ENCODE peak calls at places on chromosomes 7 and 10, in four cellular contexts. P is astrocyte of the cerebellum, E is breast epithelium, T is NT2/D1. K is an unnamed sample.

GRCh38 chr10:128744092-128744491 is 617.9 kb upstream of the MKI67 start:
- DNase-seq in P (no peak), E (no peak), T (peak; percentile 32), K (no peak)

GRCh38 chr7:24227603-24228359 is 56.2 kb upstream of the NPY start:
- DNase-seq in P (no peak), E (no peak), T (no peak), K (no peak)

GRCh38 chr10:517872-518475 is 171.5 kb downstream of the DIP2C start:
- DNase-seq in P (no peak), E (peak; percentile 46), T (no peak), K (no peak)

GRCh38 chr10:129759214-129760002 is 204.7 kb downstream of the EBF3 start:
- DNase-seq in P (no peak), E (no peak), T (no peak), K (no peak)

GRCh38 chr10:49598164-49598856 is 11.8 kb upstream of the SLC18A3 start:
- DNase-seq in P (no peak), E (no peak), T (no peak), K (no peak)

GRCh38 chr7:17436126-17436525 is 137.7 kb downstream of the AHR start:
- DNase-seq in P (no peak), E (no peak), T (no peak), K (no peak)

GRCh38 chr7:13055732-13056369 is 368.4 kb downstream of the ARL4A start:
- DNase-seq in P (no peak), E (no peak), T (no peak), K (no peak)

GRCh38 chr7:88401009-88401623 is 94.4 kb upstream of the STEAP4 start:
- DNase-seq in P (no peak), E (no peak), T (no peak), K (no peak)

GRCh38 chr10:74921744-74922143 is 95.3 kb downstream of the KAT6B start:
- DNase-seq in P (no peak), E (no peak), T (no peak), K (no peak)

GRCh38 chr10:74151879-74152722 is 1.1 kb downstream of the ADK start:
- DNase-seq in P (no peak), E (no peak), T (no peak), K (no peak)

GRCh38 chr7:129170373-129171021 is 17.9 kb upstream of the SMO start:
- DNase-seq in P (no peak), E (no peak), T (no peak), K (no peak)

GRCh38 chr7:129169705-129170319 is 18.6 kb upstream of the SMO start:
- DNase-seq in P (no peak), E (no peak), T (no peak), K (no peak)

GRCh38 chr7:129166745-129167144 is 21.7 kb upstream of the SMO start:
- DNase-seq in P (no peak), E (no peak), T (no peak), K (no peak)

GRCh38 chr7:129169171-129169643 is 19.2 kb upstream of the SMO start:
- DNase-seq in P (no peak), E (no peak), T (no peak), K (no peak)

DNA sequence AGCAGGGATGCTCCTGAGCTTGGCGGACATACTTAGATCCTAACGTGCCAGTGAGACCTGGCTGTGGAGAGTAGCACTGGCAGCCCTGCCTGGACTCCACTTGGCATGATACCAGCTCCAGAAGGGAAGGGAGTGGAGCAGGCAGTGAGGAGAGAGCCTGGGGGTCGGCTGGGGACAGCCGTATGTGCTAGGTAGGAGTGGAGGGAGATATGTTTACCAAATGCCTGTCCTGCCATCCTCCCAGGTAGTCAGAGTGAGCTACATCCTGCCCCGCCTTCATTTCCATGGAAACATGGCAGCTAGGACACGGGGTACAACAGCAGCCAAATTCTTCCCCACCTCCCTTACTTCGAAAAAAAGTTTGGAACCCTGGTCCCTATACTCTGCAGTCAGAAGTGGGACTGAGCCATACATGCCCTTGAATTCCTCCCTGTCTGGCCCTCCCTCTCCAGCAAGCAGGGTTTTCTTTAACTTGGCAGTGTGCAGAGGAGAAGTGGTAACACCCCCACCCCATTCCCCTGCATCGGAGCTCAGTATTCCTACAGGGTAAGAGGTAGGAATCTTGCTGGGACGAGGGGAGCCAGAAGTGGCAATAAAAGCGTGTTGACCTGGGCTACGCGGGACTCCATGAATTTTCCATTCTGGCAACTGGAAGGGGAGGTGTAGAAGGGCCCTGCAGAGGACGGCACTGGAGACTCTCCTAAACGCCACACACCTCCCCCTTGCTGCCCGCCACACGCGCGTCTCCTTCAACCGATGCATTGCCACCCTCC is 20.0 kb upstream of the SMO start:
- DNase-seq in P (no peak), E (no peak), T (no peak), K (no peak)
- H3K4me3 ChIP-seq in P (no peak overlapping the region), E (peak overlapping the region; percentile 38), T (no peak overlapping the region), K (peak overlapping the region; percentile 49)

DNA sequence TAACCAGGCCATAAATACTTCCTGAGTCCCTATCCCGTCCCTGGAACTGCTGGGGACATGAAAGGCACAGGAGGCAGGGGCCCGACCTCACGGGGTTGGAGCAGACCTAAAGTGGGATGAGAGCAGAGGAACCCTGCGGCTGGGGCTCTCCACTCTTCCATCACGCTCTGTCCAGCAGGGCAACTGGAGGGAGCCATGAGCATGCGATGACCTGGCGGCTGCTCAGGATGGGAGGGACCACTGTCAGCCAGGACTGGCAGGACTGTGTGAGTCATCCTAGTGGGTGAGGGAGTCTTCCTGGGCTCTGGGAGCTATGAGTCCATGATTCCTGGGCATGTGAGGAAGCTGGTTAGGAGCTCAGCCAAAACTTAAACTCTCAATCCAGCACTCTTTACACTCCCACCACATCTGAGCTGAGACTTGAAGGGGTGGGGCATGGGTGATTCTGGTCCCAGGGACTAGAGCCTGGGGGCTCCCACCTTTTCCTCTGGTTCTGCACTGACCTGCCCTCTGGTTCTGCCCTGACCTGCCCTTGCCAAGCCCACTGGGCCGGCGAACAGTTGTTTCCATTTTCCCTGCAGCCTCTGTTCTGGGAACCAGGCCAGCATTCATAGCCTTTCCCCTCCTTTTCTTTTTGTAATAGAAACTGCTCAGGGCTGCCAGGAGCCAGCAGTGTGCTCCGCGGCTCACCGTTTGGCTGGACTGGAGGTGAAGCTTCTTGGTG is 47.1 kb downstream of the SYPL1 start:
- DNase-seq in P (peak; percentile 87), E (peak; percentile 91), T (no peak), K (peak; percentile 90)
- H3K4me3 ChIP-seq in P (peak overlapping the region; percentile 17), E (no peak overlapping the region), T (no peak overlapping the region), K (peak overlapping the region; percentile 30)

GRCh38 chr10:30436200-30436599 is 2.2 kb downstream of the MAP3K8 start:
- DNase-seq in P (no peak), E (no peak), T (peak; percentile 40), K (no peak)
- H3K4me3 ChIP-seq in P (peak overlapping the region; percentile 86), E (peak overlapping the region; percentile 75), T (peak overlapping the region; percentile 15), K (peak overlapping the region; percentile 0)

GRCh38 chr7:151078233-151079040 is 2.2 kb downstream of the FASTK start:
- DNase-seq in P (no peak), E (no peak), T (no peak), K (no peak)
- H3K4me3 ChIP-seq in P (no peak overlapping the region), E (no peak overlapping the region), T (no peak overlapping the region), K (no peak overlapping the region)

GRCh38 chr10:4568086-4568485 is 257.9 kb upstream of the AKR1E2 start:
- DNase-seq in P (no peak), E (no peak), T (no peak), K (no peak)
- H3K4me3 ChIP-seq in P (no peak overlapping the region), E (no peak overlapping the region), T (no peak overlapping the region), K (no peak overlapping the region)

GRCh38 chr7:14962778-14963177 is 60.2 kb upstream of the DGKB start:
- DNase-seq in P (no peak), E (no peak), T (no peak), K (no peak)
- H3K4me3 ChIP-seq in P (no peak overlapping the region), E (no peak overlapping the region), T (no peak overlapping the region), K (no peak overlapping the region)

DNA sequence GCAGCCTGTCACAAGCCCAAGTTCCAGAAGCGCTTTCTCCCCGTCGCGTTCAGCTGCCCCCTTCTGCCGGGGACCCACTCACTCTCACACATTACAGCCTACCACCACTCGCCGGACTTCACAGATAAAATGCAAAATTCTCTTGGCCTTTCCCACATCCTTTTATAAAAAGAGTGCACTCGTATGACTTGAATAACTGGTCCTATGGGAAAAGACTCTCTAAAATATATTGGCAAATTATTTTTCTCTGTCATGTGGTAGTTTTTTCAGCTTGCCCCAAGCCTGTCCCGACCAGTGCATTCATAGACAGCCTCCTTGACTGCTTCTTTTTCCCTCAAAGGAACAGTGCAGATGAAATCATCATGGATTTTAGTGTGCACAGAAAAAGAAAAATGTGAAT is 1.3 kb downstream of the INHBA start:
- DNase-seq in P (no peak), E (no peak), T (no peak), K (no peak)
- H3K4me3 ChIP-seq in P (peak overlapping the region; percentile 48), E (no peak overlapping the region), T (peak overlapping the region; percentile 30), K (peak overlapping the region; percentile 74)

DNA sequence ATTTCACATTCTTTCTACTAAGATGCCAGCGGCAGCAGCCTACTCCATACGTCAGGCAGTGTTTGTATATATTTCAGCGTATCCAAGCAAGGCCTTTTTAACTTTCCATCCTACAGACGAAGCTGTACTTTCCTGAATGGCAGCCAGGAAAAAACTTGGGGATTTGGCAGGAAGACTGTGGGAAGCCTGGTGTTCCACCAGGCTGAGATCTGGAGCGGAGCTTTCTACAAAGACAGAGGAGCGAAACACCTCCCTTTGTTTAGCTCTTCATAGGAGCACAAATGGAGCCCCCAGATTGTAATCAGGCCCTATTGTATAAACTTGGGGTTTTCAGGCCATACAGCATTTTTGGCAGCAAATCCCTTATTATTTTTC is 143.8 kb downstream of the TES start:
- DNase-seq in P (peak; percentile 90), E (no peak), T (no peak), K (no peak)
- H3K4me3 ChIP-seq in P (no peak overlapping the region), E (no peak overlapping the region), T (no peak overlapping the region), K (no peak overlapping the region)